ENCODE peak calls at places on chromosomes 16 and 17, in four cellular contexts. O is astrocyte of the spinal cord; H is mammary epithelial cell; I is effector memory CD4-positive, alpha-beta T cell. T is an unnamed sample.

GRCh38 chr17:10052414-10052813 is 146.0 kb downstream of the GAS7 start:
- DNase-seq in O (no peak), I (no peak), H (no peak), T (no peak)

GRCh38 chr17:15951368-15952047 is 6.6 kb downstream of the ADORA2B start:
- DNase-seq in O (no peak), H (no peak), I (no peak), T (no peak)

GRCh38 chr16:88354229-88355092 is 28.3 kb upstream of the ZNF469 start:
- DNase-seq in H (no peak), O (no peak), I (no peak), T (no peak)

GRCh38 chr16:3577302-3577752 is at the start of gene NLRC3:
- DNase-seq in O (no peak), I (peak; percentile 24), H (no peak), T (no peak)

GRCh38 chr16:9703731-9704130 is 478.5 kb downstream of the GRIN2A start:
- DNase-seq in H (no peak), O (no peak), I (no peak), T (no peak)

GRCh38 chr17:4161560-4162221 is 18.7 kb downstream of the CYB5D2 start:
- DNase-seq in H (no peak), I (no peak), O (no peak), T (no peak)

GRCh38 chr17:37483311-37484039 is 6.2 kb upstream of the DUSP14 start:
- DNase-seq in H (no peak), I (no peak), O (peak; percentile 86), T (no peak)

GRCh38 chr16:85601730-85602401 is 11.3 kb upstream of the GSE1 start:
- DNase-seq in O (no peak), I (no peak), H (no peak), T (no peak)

GRCh38 chr17:41624208-41625101 is at the start of gene KRT17:
- DNase-seq in H (peak; percentile 99), O (no peak), I (no peak), T (no peak)

GRCh38 chr17:40297511-40297910 is 9.8 kb downstream of the CDC6 start:
- DNase-seq in H (no peak), O (no peak), I (no peak), T (no peak)

GRCh38 chr17:81053043-81053970 is 18.4 kb downstream of the BAIAP2 start:
- DNase-seq in H (no peak), I (no peak), O (peak; percentile 36), T (no peak)

GRCh38 chr17:3557768-3558583 is at the start of gene TRPV3:
- DNase-seq in H (peak; percentile 87), I (peak; percentile 34), O (no peak), T (peak; percentile 34)

GRCh38 chr16:4979736-4980660 is 21.9 kb downstream of the SEC14L5 start:
- DNase-seq in H (no peak), I (no peak), O (no peak), T (no peak)

GRCh38 chr16:87363771-87364476 is 19.7 kb downstream of the FBXO31 start:
- DNase-seq in H (no peak), O (no peak), I (no peak), T (no peak)

GRCh38 chr16:31451681-31452351 is 7.5 kb upstream of the ARMC5 start:
- DNase-seq in O (peak; percentile 76), I (no peak), H (peak; percentile 69), T (no peak)

T was measured in T-helper 17 cell.